ENCODE peak calls at places on chromosomes 11 and 22, in nine cellular contexts. W, O, D, Z, R, M, N, I and Y are unnamed samples.
A peak's percentile ranks its signal among the peaks of the same experiment; 100 is the strongest.

GRCh38 chr11:112613051-112613972 is 347.9 kb upstream of the NCAM1 start:
- DNase-seq in M (no peak), W (no peak), D (no peak), O (peak; percentile 51), R (no peak), I (no peak), Z (peak; percentile 77), N (no peak), Y (no peak)

GRCh38 chr11:117514256-117514655 is 186.6 kb downstream of the CEP164 start:
- DNase-seq in N (no peak), W (no peak), M (no peak), Z (no peak), D (no peak), O (no peak), R (no peak), I (no peak), Y (no peak)

GRCh38 chr22:18905540-18906409 is at the start of gene DGCR6:
- DNase-seq in O (no peak), Z (no peak), M (no peak), W (no peak), I (no peak), R (no peak), N (no peak), D (no peak), Y (no peak)

GRCh38 chr11:86460461-86461404 is 86.0 kb downstream of the CCDC81 start:
- DNase-seq in I (no peak), R (no peak), W (no peak), N (no peak), M (no peak), D (no peak), Z (peak; percentile 24), O (peak; percentile 49), Y (no peak)

GRCh38 chr11:18749681-18750319 is 23.8 kb upstream of the IGSF22 start:
- DNase-seq in Z (peak; percentile 85), M (no peak), W (no peak), D (no peak), I (no peak), N (no peak), R (peak; percentile 85), O (peak; percentile 62), Y (peak; percentile 77)

GRCh38 chr11:13859986-13860385 is 102.5 kb upstream of the SPON1 start:
- DNase-seq in W (no peak), O (no peak), Z (no peak), N (no peak), R (no peak), I (no peak), M (no peak), D (peak; percentile 45), Y (no peak)

GRCh38 chr11:69696749-69697488 is 6.9 kb downstream of the FGF19 start:
- DNase-seq in N (no peak), I (no peak), W (no peak), M (no peak), O (no peak), R (no peak), D (no peak), Z (no peak), Y (no peak)

GRCh38 chr11:128897841-128898240 is 6.7 kb downstream of the KCNJ5 start:
- DNase-seq in N (no peak), I (no peak), D (no peak), Z (peak; percentile 14), R (no peak), W (no peak), M (no peak), O (no peak), Y (no peak)

GRCh38 chr11:92457250-92457649 is 232.6 kb downstream of the FAT3 start:
- DNase-seq in Z (peak; percentile 17), W (no peak), M (no peak), N (no peak), R (no peak), O (peak; percentile 25), D (no peak), I (no peak), Y (no peak)

GRCh38 chr11:66641834-66642233 is 3.3 kb downstream of the RBM4 start:
- DNase-seq in D (no peak), Z (peak; percentile 53), R (no peak), O (no peak), N (no peak), M (no peak), I (no peak), W (no peak), Y (no peak)

GRCh38 chr11:66643745-66644437 is 5.4 kb downstream of the RBM4 start:
- DNase-seq in Z (no peak), O (no peak), D (no peak), W (no peak), R (no peak), N (no peak), M (no peak), I (no peak), Y (no peak)

GRCh38 chr11:66649903-66650302 is 11.4 kb downstream of the RBM4 start:
- DNase-seq in M (no peak), N (no peak), I (no peak), D (no peak), Z (no peak), O (no peak), W (no peak), R (no peak), Y (no peak)

GRCh38 chr11:66651011-66651410 is 12.5 kb downstream of the RBM4 start:
- DNase-seq in M (no peak), N (no peak), I (no peak), W (no peak), R (no peak), Z (peak; percentile 34), O (no peak), D (no peak), Y (no peak)

GRCh38 chr11:66646875-66647274 is 8.4 kb downstream of the RBM4 start:
- DNase-seq in M (no peak), W (no peak), D (no peak), R (no peak), I (no peak), O (no peak), N (no peak), Z (no peak), Y (no peak)
- H3K4me3 ChIP-seq in M (no peak overlapping the region), W (no peak overlapping the region), D (peak overlapping the region; percentile 5), R (no peak overlapping the region), I (no peak overlapping the region), O (no peak overlapping the region), N (no peak overlapping the region), Z (no peak overlapping the region), Y (no peak overlapping the region)

GRCh38 chr11:72777755-72778278 is 16.0 kb downstream of the STARD10 start:
- DNase-seq in I (peak; percentile 66), Z (no peak), O (no peak), W (no peak), D (no peak), R (no peak), M (no peak), N (peak; percentile 27), Y (no peak)

GRCh38 chr11:72779495-72780128 is 14.2 kb downstream of the STARD10 start:
- DNase-seq in O (no peak), D (no peak), R (no peak), I (no peak), Z (no peak), W (no peak), N (no peak), M (no peak), Y (no peak)

GRCh38 chr11:72780291-72781062 is 13.4 kb downstream of the STARD10 start:
- DNase-seq in N (no peak), W (no peak), D (no peak), M (no peak), I (no peak), Z (no peak), R (peak; percentile 51), O (no peak), Y (no peak)

GRCh38 chr11:72776844-72777754 is 16.7 kb downstream of the STARD10 start:
- DNase-seq in N (peak; percentile 90), R (peak; percentile 59), W (peak; percentile 71), M (no peak), Z (no peak), D (no peak), I (peak; percentile 72), O (no peak), Y (no peak)

DNA sequence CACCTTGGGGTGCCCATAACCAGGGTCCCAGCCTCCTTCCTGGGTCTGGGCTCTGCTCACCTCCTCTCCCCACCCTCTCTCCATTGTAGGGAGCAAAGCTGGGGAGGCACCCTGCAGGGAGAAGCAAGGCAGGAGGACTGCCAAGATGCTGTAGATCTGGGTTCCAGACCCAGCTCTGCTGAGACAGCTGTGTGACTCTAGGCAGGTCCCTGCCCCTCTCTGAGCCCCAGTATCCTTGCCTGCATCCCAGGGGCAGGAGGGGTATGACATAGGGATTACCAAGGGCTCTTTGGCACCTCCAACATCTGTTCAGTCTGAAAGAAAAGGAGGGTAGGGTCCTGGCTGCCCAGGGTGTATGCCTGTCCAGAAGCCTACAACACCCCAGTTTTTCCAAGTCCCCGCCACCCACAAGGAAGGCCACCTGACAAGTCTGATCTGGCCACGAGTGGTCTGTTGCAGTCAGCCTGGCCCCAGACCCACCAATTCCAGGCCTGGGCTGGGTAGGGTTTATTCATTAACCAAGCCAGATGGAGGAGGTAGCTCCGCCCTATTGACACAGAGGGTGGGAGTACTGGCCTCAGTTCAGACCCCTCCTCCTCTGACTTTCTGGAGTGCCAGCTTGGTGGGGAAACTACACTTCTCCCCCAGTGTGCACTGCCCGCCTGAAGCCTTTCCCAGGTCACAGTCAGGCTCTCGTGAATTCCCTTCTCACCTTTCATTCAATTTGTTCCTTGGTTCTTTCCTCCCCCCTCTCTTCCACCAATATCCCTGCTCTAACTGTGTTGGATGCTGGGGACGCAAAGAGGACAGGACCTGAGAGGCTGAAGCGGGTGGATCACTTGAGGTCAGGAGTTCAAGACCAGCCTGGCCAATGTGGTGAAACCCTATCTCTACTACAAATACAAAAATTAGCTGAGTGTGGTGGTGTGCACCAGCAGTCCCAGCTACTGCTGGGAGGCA is 15.0 kb downstream of the STARD10 start:
- DNase-seq in O (no peak), M (no peak), I (peak; percentile 73), N (no peak), D (no peak), R (peak; percentile 53), Z (no peak), W (no peak), Y (no peak)
- H3K27ac ChIP-seq in O (no peak overlapping the region), M (peak overlapping the region; percentile 67), I (peak overlapping the region; percentile 93), N (no peak overlapping the region), D (no peak overlapping the region), R (no peak overlapping the region), Z (no peak overlapping the region), W (peak overlapping the region; percentile 82), Y (no peak overlapping the region)

DNA sequence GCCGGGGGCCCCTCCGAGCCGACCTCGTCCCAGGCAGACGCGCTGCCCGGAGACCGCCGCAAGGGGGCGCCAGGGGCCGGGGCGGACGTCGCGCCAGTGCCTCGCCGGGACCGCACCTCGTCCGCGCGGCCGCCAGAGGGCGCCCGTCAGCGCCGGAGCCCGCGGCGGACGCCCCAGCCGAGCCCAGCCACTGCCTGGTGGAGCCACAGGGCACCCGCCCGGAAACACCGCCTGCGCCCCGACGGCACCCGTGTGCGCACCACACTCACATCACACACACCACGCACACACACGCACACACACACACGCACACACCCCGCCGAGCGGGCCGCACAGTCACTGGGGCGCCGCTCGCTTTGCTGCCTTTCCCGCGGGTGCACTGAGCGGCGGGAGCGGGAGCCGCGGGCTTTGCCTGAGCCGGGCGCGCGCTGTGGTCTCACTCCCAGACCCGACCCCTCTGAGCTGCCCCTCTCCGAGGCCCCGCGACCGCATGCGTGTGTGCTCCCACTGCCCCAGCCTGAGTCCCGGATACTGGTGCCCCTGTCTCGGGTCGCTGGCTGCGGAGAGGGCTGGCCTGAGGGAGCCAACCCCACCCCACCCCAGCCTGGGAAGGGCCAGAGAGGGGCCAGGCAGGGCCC is 449.3 kb downstream of the OPCML start:
- DNase-seq in N (peak; percentile 76), I (peak; percentile 77), R (peak; percentile 93), W (peak; percentile 48), Z (peak; percentile 76), M (peak; percentile 85), D (peak; percentile 12), O (peak; percentile 6), Y (no peak)
- H3K4me3 ChIP-seq in N (no peak overlapping the region), I (peak overlapping the region; percentile 42), R (peak overlapping the region; percentile 68), W (peak overlapping the region; percentile 63), Z (peak overlapping the region; percentile 57), M (peak overlapping the region; percentile 26), D (no peak overlapping the region), O (peak overlapping the region; percentile 51), Y (peak overlapping the region; percentile 57)

GRCh38 chr11:47358731-47359051 is 6.2 kb upstream of the MYBPC3 start:
- DNase-seq in N (no peak), I (no peak), D (no peak), O (no peak), Z (no peak), W (no peak), M (no peak), R (peak; percentile 42), Y (no peak)
- H3K27ac ChIP-seq in N (no peak overlapping the region), I (no peak overlapping the region), D (no peak overlapping the region), O (no peak overlapping the region), Z (no peak overlapping the region), W (no peak overlapping the region), M (no peak overlapping the region), R (no peak overlapping the region), Y (no peak overlapping the region)